ENCODE peak calls at places on chromosome 6, in four cellular contexts. H is breast epithelium, X is kidney epithelial cell, N is GM06990. V is an unnamed sample.

GRCh38 chr6:106922626-106923025 is 51.9 kb downstream of the CD24 start:
- DNase-seq in H (no peak), X (no peak), N (no peak), V (no peak)

GRCh38 chr6:30494275-30494990 is 5.1 kb downstream of the HLA-E start:
- DNase-seq in H (no peak), X (no peak), N (no peak), V (no peak)

GRCh38 chr6:168107191-168107940 is 28.4 kb upstream of the FRMD1 start:
- DNase-seq in H (no peak), X (no peak), N (no peak), V (peak)

GRCh38 chr6:94254689-94255088 is 835.3 kb upstream of the EPHA7 start:
- DNase-seq in H (no peak), X (no peak), N (no peak), V (no peak)

GRCh38 chr6:29624520-29624961 is 8.4 kb downstream of the GABBR1 start:
- DNase-seq in H (no peak), X (no peak), N (no peak), V (no peak)

GRCh38 chr6:39361657-39362486 is 39.4 kb upstream of the KCNK16 start:
- DNase-seq in H (no peak), X (peak), N (no peak), V (no peak)

GRCh38 chr6:134166529-134167221 is 114.3 kb upstream of the SLC2A12 start:
- DNase-seq in H (no peak), X (no peak), N (no peak), V (no peak)

GRCh38 chr6:31651602-31652191 is 764 bp downstream of the BAG6 start:
- DNase-seq in H (no peak), X (peak), N (no peak), V (no peak)

GRCh38 chr6:101294676-101295075 is 98.8 kb upstream of the GRIK2 start:
- DNase-seq in H (no peak), X (peak), N (no peak), V (no peak)

GRCh38 chr6:158548418-158549161 is 11.3 kb upstream of the TMEM181 start:
- DNase-seq in H (peak), X (no peak), N (no peak), V (peak)

GRCh38 chr6:26653007-26653406 is 6.5 kb downstream of the ZNF322 start:
- DNase-seq in H (no peak), X (no peak), N (no peak), V (no peak)

GRCh38 chr6:4941782-4942672 is 61.8 kb downstream of the RPP40 start:
- DNase-seq in H (no peak), X (peak), N (peak), V (no peak)

GRCh38 chr6:152748843-152749242 is 1.8 kb upstream of the VIP start:
- DNase-seq in H (no peak), X (no peak), N (peak), V (no peak)

GRCh38 chr6:13384506-13384905 is 56.2 kb upstream of the TBC1D7 start:
- DNase-seq in H (no peak), X (no peak), N (no peak), V (no peak)

GRCh38 chr6:63441266-63441956 is 121.6 kb upstream of the LGSN start:
- DNase-seq in H (no peak), X (no peak), N (no peak), V (no peak)

GRCh38 chr6:156944412-156944811 is 167.2 kb downstream of the ARID1B start:
- DNase-seq in H (no peak), X (no peak), N (no peak), V (no peak)

GRCh38 chr6:156943816-156944215 is 166.6 kb downstream of the ARID1B start:
- DNase-seq in H (no peak), X (no peak), N (no peak), V (no peak)

GRCh38 chr6:156938143-156938542 is 161.0 kb downstream of the ARID1B start:
- DNase-seq in H (no peak), X (no peak), N (no peak), V (no peak)

GRCh38 chr6:156943167-156943566 is 166.0 kb downstream of the ARID1B start:
- DNase-seq in H (no peak), X (no peak), N (no peak), V (no peak)

GRCh38 chr6:156942266-156942665 is 165.1 kb downstream of the ARID1B start:
- DNase-seq in H (no peak), X (no peak), N (no peak), V (no peak)
- TF ChIP-seq CTCF in H (no peak), X (no peak), N (peak), V (no peak)

DNA sequence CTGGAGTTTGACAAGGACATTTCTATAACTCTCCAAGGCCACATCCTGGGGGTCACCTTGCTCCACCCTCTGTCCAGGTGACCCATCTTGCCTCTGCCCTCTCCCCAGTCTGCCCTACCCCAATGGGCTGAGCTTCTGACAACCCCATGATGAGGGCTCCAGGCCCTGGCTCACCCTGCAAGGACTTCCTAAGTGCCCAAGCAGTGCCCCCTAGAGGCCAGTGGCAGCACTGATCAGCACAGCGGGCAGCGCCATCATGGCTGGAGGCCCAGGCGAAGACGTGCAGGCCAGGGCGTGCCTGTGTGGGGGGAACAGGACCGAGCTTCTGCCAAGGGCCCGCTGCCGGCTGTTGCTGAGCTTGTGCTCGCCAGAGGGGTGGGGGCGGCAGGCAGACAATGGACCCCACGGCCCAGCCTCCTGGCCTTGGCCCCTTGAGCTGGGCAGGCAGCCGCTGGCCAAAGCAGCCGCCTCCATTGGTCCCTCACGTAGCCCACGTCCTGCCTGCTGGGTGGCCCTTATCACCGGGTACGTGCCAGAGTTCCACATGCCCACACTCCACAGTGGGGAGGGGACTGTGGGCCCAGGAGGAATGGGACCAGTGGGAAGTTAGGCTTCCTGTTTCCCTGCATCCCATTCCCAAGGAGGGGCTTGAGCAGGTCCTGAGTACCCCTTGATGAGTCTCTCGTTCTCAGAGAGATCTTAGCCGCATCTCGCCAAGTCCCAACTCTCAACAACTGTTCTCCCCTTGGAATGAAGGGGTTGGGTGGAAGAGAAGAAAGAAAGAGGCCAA is 64.3 kb downstream of the MRPL14 start:
- DNase-seq in H (no peak), X (no peak), N (no peak), V (no peak)
- TF ChIP-seq CTCF in H (no peak), X (peak), N (peak), V (peak)

DNA sequence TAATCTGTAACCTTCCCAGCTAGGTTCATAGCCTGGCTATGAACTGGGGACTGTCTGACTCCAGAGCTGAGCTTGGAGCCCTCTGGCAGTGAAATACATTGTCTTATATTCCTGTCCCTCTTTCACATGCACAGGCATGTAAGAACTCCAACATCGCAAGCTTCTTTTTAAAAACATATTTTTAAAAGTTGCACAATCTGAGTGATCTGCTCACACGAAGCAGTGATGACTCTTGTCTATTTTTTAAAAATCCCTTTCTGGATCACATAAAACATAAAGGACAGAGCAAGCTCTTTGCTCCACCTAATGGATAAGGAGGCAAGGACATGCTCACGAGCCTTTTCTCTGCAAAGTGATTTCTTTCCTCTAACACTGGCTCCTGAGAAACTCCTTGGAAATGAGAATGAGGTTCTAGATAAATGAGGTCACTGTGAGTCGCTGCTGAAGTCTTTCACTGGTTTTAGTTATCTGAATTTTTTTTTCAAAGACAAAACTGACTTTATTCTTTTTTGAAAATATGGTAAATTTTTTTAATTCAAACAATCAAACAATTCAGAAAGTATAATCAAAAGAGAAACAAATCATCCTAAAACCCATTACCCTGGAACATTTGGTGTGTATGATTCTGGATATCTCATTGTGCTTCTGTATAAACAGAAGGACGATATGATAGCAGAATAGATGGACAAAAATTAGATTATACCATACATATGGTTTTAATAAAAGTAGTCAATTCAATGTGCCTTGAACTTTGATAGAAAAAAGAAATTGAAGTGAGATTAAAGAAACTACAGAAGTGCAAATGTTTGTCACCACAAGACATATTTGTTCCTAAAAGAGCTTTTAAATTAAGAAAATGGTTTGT is 30.8 kb downstream of the IL20RA start:
- DNase-seq in H (no peak), X (no peak), N (no peak), V (no peak)
- TF ChIP-seq CTCF in H (no peak), X (peak), N (peak), V (peak)

GRCh38 chr6:23394699-23395098 is 731.3 kb upstream of the NRSN1 start:
- DNase-seq in H (no peak), X (no peak), N (no peak), V (no peak)
- TF ChIP-seq CTCF in H (no peak), X (no peak), N (no peak), V (no peak)

GRCh38 chr6:148417045-148417444 is 74.4 kb downstream of the SASH1 start:
- DNase-seq in H (no peak), X (no peak), N (no peak), V (no peak)

GRCh38 chr6:148415511-148416286 is 73.1 kb downstream of the SASH1 start:
- DNase-seq in H (no peak), X (no peak), N (no peak), V (no peak)

GRCh38 chr6:148416309-148416965 is 73.8 kb downstream of the SASH1 start:
- DNase-seq in H (no peak), X (no peak), N (no peak), V (no peak)

GRCh38 chr6:148413321-148414094 is 70.9 kb downstream of the SASH1 start:
- DNase-seq in H (no peak), X (no peak), N (no peak), V (no peak)

GRCh38 chr6:148414836-148415235 is 72.2 kb downstream of the SASH1 start:
- DNase-seq in H (no peak), X (no peak), N (no peak), V (no peak)
- TF ChIP-seq CTCF in H (no peak), X (no peak), N (no peak), V (no peak)

GRCh38 chr6:97069363-97069762 is 144.8 kb downstream of the KLHL32 start:
- DNase-seq in H (no peak), X (no peak), N (no peak), V (no peak)
- TF ChIP-seq CTCF in H (no peak), X (no peak), N (no peak), V (no peak)

DNA sequence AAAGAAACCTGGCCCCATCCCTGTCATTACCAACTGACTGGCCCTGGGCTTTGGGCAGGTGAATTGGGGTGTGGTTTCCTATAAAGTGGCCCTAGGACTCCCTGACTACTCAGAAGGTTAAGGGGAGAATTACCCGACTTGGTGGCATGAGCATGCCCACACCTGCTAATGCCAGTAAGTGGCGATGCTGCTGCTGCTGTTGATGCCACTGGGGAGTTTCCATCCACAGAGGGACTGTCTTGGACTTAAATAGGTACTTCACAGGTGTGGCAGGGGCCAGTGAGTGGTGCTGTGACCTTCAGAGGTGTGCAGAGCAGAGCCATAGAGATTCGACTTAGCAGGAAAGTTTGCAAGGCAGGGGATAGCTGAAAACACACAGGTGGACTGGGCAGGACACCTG is 32.6 kb upstream of the MDFI start:
- DNase-seq in H (no peak), X (no peak), N (no peak), V (peak)
- TF ChIP-seq CTCF in H (no peak), X (no peak), N (no peak), V (no peak)

GRCh38 chr6:7060769-7061516 is 46.8 kb upstream of the RREB1 start:
- DNase-seq in H (no peak), X (no peak), N (no peak), V (no peak)
- TF ChIP-seq CTCF in H (no peak), X (no peak), N (no peak), V (no peak)

GRCh38 chr6:123276439-123277045 is 280.5 kb downstream of the CLVS2 start:
- DNase-seq in H (no peak), X (peak), N (no peak), V (no peak)
- TF ChIP-seq CTCF in H (no peak), X (no peak), N (no peak), V (no peak)

V was measured in chondrocyte.